ENCODE peak calls at places on chromosomes 13 and 19, in six cellular contexts. B is kidney tubule cell, Z is NCI-H1436, M is GM04504, I is left kidney, L is AG08395. K is an unnamed sample.

GRCh38 chr19:2977686-2978466 is 512 bp downstream of the TLE6 start:
- DNase-seq in B (no peak), Z (no peak), L (no peak), M (no peak), I (no peak), K (no peak)

GRCh38 chr19:42634409-42635232 is 39.9 kb upstream of the CEACAM8 start:
- DNase-seq in L (peak), B (peak), M (peak), Z (no peak), I (peak), K (peak)

GRCh38 chr13:23506821-23507210 is 63.4 kb upstream of the TNFRSF19 start:
- DNase-seq in Z (no peak), I (peak), L (peak), M (peak), B (peak), K (peak)

GRCh38 chr19:29583196-29584006 is 22.7 kb upstream of the POP4 start:
- DNase-seq in Z (no peak), L (peak), I (peak), B (peak), M (no peak), K (no peak)

GRCh38 chr13:49411353-49411752 is 32.5 kb downstream of the CAB39L start:
- DNase-seq in I (no peak), B (no peak), M (no peak), Z (no peak), L (no peak), K (no peak)

GRCh38 chr13:31803327-31803726 is 64.0 kb downstream of the RXFP2 start:
- DNase-seq in B (no peak), Z (no peak), I (no peak), L (no peak), M (no peak), K (no peak)

GRCh38 chr19:43311256-43311655 is 41.9 kb upstream of the PSG9 start:
- DNase-seq in I (no peak), Z (no peak), M (no peak), L (no peak), B (no peak), K (no peak)

GRCh38 chr13:45769072-45769471 is 67.0 kb downstream of the CBY2 start:
- DNase-seq in B (no peak), L (no peak), I (no peak), Z (no peak), M (no peak), K (no peak)

GRCh38 chr13:111639994-111640393 is 319.6 kb downstream of the TEX29 start:
- DNase-seq in B (no peak), L (no peak), M (no peak), I (no peak), Z (no peak), K (no peak)

GRCh38 chr19:51552996-51553725 is 17.9 kb upstream of the ZNF175 start:
- DNase-seq in B (peak), M (peak), L (peak), I (peak), Z (no peak), K (peak)

GRCh38 chr19:40603719-40604646 is 2.8 kb downstream of the LTBP4 start:
- DNase-seq in I (peak), Z (peak), M (peak), B (peak), L (peak), K (peak)

GRCh38 chr19:3125900-3126524 is 9.8 kb upstream of the GNA15 start:
- DNase-seq in M (no peak), I (peak), B (peak), Z (peak), L (peak), K (no peak)